ENCODE peak calls at places on chromosomes 11 and 22, in ten cellular contexts. One of them, this sample, is unnamed.

GRCh38 chr22:30127749-30128166 is 47.5 kb downstream of the HORMAD2 start:
- DNase-seq in activated CD4-positive, alpha-beta T cell treated with anti-CD3 and anti-CD28 coated beads for 48 hours: no peak
- DNase-seq in activated T-cell treated with anti-CD3 and anti-CD28 coated beads, Interleukin-2, amount 50 U/mL, for 24 hours: no peak
- DNase-seq in substantia nigra: no peak
- DNase-seq in AG04450: peak; percentile 29
- DNase-seq in osteoblast: peak; percentile 74
- DNase-seq in PC-3: no peak
- DNase-seq in NCI-H524: no peak
- DNase-seq in iPS DF 19.7: no peak
- DNase-seq in neuronal stem cell: no peak
- DNase-seq in this sample: no peak

GRCh38 chr22:22835242-22835641 is 52.4 kb upstream of the IGLL5 start:
- DNase-seq in iPS DF 19.7: no peak
- DNase-seq in activated CD4-positive, alpha-beta T cell treated with anti-CD3 and anti-CD28 coated beads for 48 hours: no peak
- DNase-seq in activated T-cell treated with anti-CD3 and anti-CD28 coated beads, Interleukin-2, amount 50 U/mL, for 24 hours: no peak
- DNase-seq in PC-3: no peak
- DNase-seq in substantia nigra: no peak
- DNase-seq in neuronal stem cell: no peak
- DNase-seq in osteoblast: no peak
- DNase-seq in NCI-H524: no peak
- DNase-seq in AG04450: no peak
- DNase-seq in this sample: no peak

GRCh38 chr11:27485930-27486773 is 13.6 kb upstream of the LGR4 start:
- DNase-seq in PC-3: peak; percentile 85
- DNase-seq in AG04450: no peak
- DNase-seq in activated T-cell treated with anti-CD3 and anti-CD28 coated beads, Interleukin-2, amount 50 U/mL, for 24 hours: no peak
- DNase-seq in iPS DF 19.7: no peak
- DNase-seq in osteoblast: peak; percentile 61
- DNase-seq in substantia nigra: no peak
- DNase-seq in activated CD4-positive, alpha-beta T cell treated with anti-CD3 and anti-CD28 coated beads for 48 hours: peak; percentile 25
- DNase-seq in neuronal stem cell: peak; percentile 56
- DNase-seq in NCI-H524: peak; percentile 9
- DNase-seq in this sample: no peak

GRCh38 chr22:42913874-42914510 is 56.9 kb upstream of the ARFGAP3 start:
- DNase-seq in osteoblast: no peak
- DNase-seq in activated CD4-positive, alpha-beta T cell treated with anti-CD3 and anti-CD28 coated beads for 48 hours: no peak
- DNase-seq in PC-3: no peak
- DNase-seq in iPS DF 19.7: no peak
- DNase-seq in neuronal stem cell: no peak
- DNase-seq in AG04450: no peak
- DNase-seq in NCI-H524: no peak
- DNase-seq in activated T-cell treated with anti-CD3 and anti-CD28 coated beads, Interleukin-2, amount 50 U/mL, for 24 hours: no peak
- DNase-seq in substantia nigra: no peak
- DNase-seq in this sample: no peak

GRCh38 chr11:1912314-1912878 is 7.1 kb upstream of the TNNT3 start:
- DNase-seq in substantia nigra: no peak
- DNase-seq in NCI-H524: no peak
- DNase-seq in activated T-cell treated with anti-CD3 and anti-CD28 coated beads, Interleukin-2, amount 50 U/mL, for 24 hours: no peak
- DNase-seq in iPS DF 19.7: no peak
- DNase-seq in PC-3: no peak
- DNase-seq in osteoblast: peak; percentile 41
- DNase-seq in activated CD4-positive, alpha-beta T cell treated with anti-CD3 and anti-CD28 coated beads for 48 hours: no peak
- DNase-seq in AG04450: no peak
- DNase-seq in neuronal stem cell: no peak
- DNase-seq in this sample: no peak

GRCh38 chr22:48627203-48627602 is 1200.5 kb downstream of the BRD1 start:
- DNase-seq in AG04450: no peak
- DNase-seq in neuronal stem cell: no peak
- DNase-seq in osteoblast: no peak
- DNase-seq in activated T-cell treated with anti-CD3 and anti-CD28 coated beads, Interleukin-2, amount 50 U/mL, for 24 hours: no peak
- DNase-seq in PC-3: no peak
- DNase-seq in NCI-H524: no peak
- DNase-seq in activated CD4-positive, alpha-beta T cell treated with anti-CD3 and anti-CD28 coated beads for 48 hours: no peak
- DNase-seq in substantia nigra: no peak
- DNase-seq in iPS DF 19.7: no peak
- DNase-seq in this sample: no peak

GRCh38 chr11:10309163-10310093 is 4.6 kb downstream of the ADM start:
- DNase-seq in PC-3: peak; percentile 89
- DNase-seq in iPS DF 19.7: no peak
- DNase-seq in osteoblast: no peak
- DNase-seq in activated T-cell treated with anti-CD3 and anti-CD28 coated beads, Interleukin-2, amount 50 U/mL, for 24 hours: no peak
- DNase-seq in AG04450: no peak
- DNase-seq in activated CD4-positive, alpha-beta T cell treated with anti-CD3 and anti-CD28 coated beads for 48 hours: no peak
- DNase-seq in substantia nigra: no peak
- DNase-seq in neuronal stem cell: no peak
- DNase-seq in NCI-H524: no peak
- DNase-seq in this sample: no peak

GRCh38 chr11:32508780-32509179 is 73.4 kb upstream of the WT1 start:
- DNase-seq in NCI-H524: no peak
- DNase-seq in activated T-cell treated with anti-CD3 and anti-CD28 coated beads, Interleukin-2, amount 50 U/mL, for 24 hours: no peak
- DNase-seq in osteoblast: no peak
- DNase-seq in neuronal stem cell: no peak
- DNase-seq in iPS DF 19.7: no peak
- DNase-seq in PC-3: no peak
- DNase-seq in AG04450: no peak
- DNase-seq in substantia nigra: no peak
- DNase-seq in activated CD4-positive, alpha-beta T cell treated with anti-CD3 and anti-CD28 coated beads for 48 hours: no peak
- DNase-seq in this sample: no peak

GRCh38 chr11:45534132-45534531 is 131.3 kb downstream of the CHST1 start:
- DNase-seq in PC-3: no peak
- DNase-seq in osteoblast: no peak
- DNase-seq in NCI-H524: no peak
- DNase-seq in iPS DF 19.7: no peak
- DNase-seq in substantia nigra: no peak
- DNase-seq in AG04450: no peak
- DNase-seq in activated CD4-positive, alpha-beta T cell treated with anti-CD3 and anti-CD28 coated beads for 48 hours: no peak
- DNase-seq in neuronal stem cell: no peak
- DNase-seq in activated T-cell treated with anti-CD3 and anti-CD28 coated beads, Interleukin-2, amount 50 U/mL, for 24 hours: no peak
- DNase-seq in this sample: no peak

GRCh38 chr22:19783531-19784395 is 23.2 kb downstream of the TBX1 start:
- DNase-seq in activated CD4-positive, alpha-beta T cell treated with anti-CD3 and anti-CD28 coated beads for 48 hours: no peak
- DNase-seq in NCI-H524: no peak
- DNase-seq in activated T-cell treated with anti-CD3 and anti-CD28 coated beads, Interleukin-2, amount 50 U/mL, for 24 hours: no peak
- DNase-seq in iPS DF 19.7: no peak
- DNase-seq in neuronal stem cell: no peak
- DNase-seq in substantia nigra: no peak
- DNase-seq in AG04450: no peak
- DNase-seq in PC-3: no peak
- DNase-seq in osteoblast: peak; percentile 85
- DNase-seq in this sample: no peak

GRCh38 chr11:1073851-1074243 is 827 bp upstream of the MUC2 start:
- DNase-seq in iPS DF 19.7: no peak
- DNase-seq in PC-3: no peak
- DNase-seq in osteoblast: peak; percentile 90
- DNase-seq in AG04450: no peak
- DNase-seq in neuronal stem cell: no peak
- DNase-seq in activated T-cell treated with anti-CD3 and anti-CD28 coated beads, Interleukin-2, amount 50 U/mL, for 24 hours: peak; percentile 25
- DNase-seq in NCI-H524: no peak
- DNase-seq in activated CD4-positive, alpha-beta T cell treated with anti-CD3 and anti-CD28 coated beads for 48 hours: no peak
- DNase-seq in substantia nigra: no peak
- DNase-seq in this sample: no peak

GRCh38 chr11:72378704-72379383 is 55.5 kb downstream of the CLPB start:
- DNase-seq in NCI-H524: no peak
- DNase-seq in neuronal stem cell: no peak
- DNase-seq in activated T-cell treated with anti-CD3 and anti-CD28 coated beads, Interleukin-2, amount 50 U/mL, for 24 hours: no peak
- DNase-seq in PC-3: no peak
- DNase-seq in substantia nigra: no peak
- DNase-seq in activated CD4-positive, alpha-beta T cell treated with anti-CD3 and anti-CD28 coated beads for 48 hours: no peak
- DNase-seq in osteoblast: peak; percentile 78
- DNase-seq in iPS DF 19.7: no peak
- DNase-seq in AG04450: no peak
- DNase-seq in this sample: no peak

GRCh38 chr11:122852071-122852831 is 14.0 kb downstream of the CRTAM start:
- DNase-seq in NCI-H524: no peak
- DNase-seq in substantia nigra: no peak
- DNase-seq in osteoblast: peak; percentile 34
- DNase-seq in neuronal stem cell: no peak
- DNase-seq in activated T-cell treated with anti-CD3 and anti-CD28 coated beads, Interleukin-2, amount 50 U/mL, for 24 hours: no peak
- DNase-seq in iPS DF 19.7: no peak
- DNase-seq in PC-3: peak; percentile 43
- DNase-seq in AG04450: no peak
- DNase-seq in activated CD4-positive, alpha-beta T cell treated with anti-CD3 and anti-CD28 coated beads for 48 hours: peak; percentile 46
- DNase-seq in this sample: no peak

GRCh38 chr11:10592331-10592730 is 23.9 kb upstream of the LYVE1 start:
- DNase-seq in substantia nigra: no peak
- DNase-seq in activated T-cell treated with anti-CD3 and anti-CD28 coated beads, Interleukin-2, amount 50 U/mL, for 24 hours: no peak
- DNase-seq in PC-3: peak; percentile 91
- DNase-seq in activated CD4-positive, alpha-beta T cell treated with anti-CD3 and anti-CD28 coated beads for 48 hours: no peak
- DNase-seq in iPS DF 19.7: no peak
- DNase-seq in osteoblast: peak; percentile 92
- DNase-seq in neuronal stem cell: no peak
- DNase-seq in NCI-H524: no peak
- DNase-seq in AG04450: peak; percentile 84
- DNase-seq in this sample: no peak

GRCh38 chr11:128506999-128507591 is 80.3 kb downstream of the ETS1 start:
- DNase-seq in activated T-cell treated with anti-CD3 and anti-CD28 coated beads, Interleukin-2, amount 50 U/mL, for 24 hours: peak; percentile 73
- DNase-seq in NCI-H524: peak; percentile 64
- DNase-seq in substantia nigra: no peak
- DNase-seq in osteoblast: peak; percentile 91
- DNase-seq in iPS DF 19.7: no peak
- DNase-seq in neuronal stem cell: no peak
- DNase-seq in activated CD4-positive, alpha-beta T cell treated with anti-CD3 and anti-CD28 coated beads for 48 hours: peak; percentile 72
- DNase-seq in PC-3: peak; percentile 96
- DNase-seq in AG04450: peak; percentile 92
- DNase-seq in this sample: peak; percentile 24

GRCh38 chr22:50542416-50542927 is 3.2 kb upstream of the KLHDC7B start:
- DNase-seq in neuronal stem cell: no peak
- DNase-seq in iPS DF 19.7: no peak
- DNase-seq in substantia nigra: no peak
- DNase-seq in activated T-cell treated with anti-CD3 and anti-CD28 coated beads, Interleukin-2, amount 50 U/mL, for 24 hours: no peak
- DNase-seq in activated CD4-positive, alpha-beta T cell treated with anti-CD3 and anti-CD28 coated beads for 48 hours: peak; percentile 76
- DNase-seq in NCI-H524: no peak
- DNase-seq in osteoblast: peak; percentile 88
- DNase-seq in AG04450: no peak
- DNase-seq in PC-3: no peak
- DNase-seq in this sample: no peak

GRCh38 chr11:106424111-106424510 is 346.6 kb downstream of the AASDHPPT start:
- DNase-seq in NCI-H524: no peak
- DNase-seq in AG04450: peak; percentile 50
- DNase-seq in osteoblast: no peak
- DNase-seq in neuronal stem cell: no peak
- DNase-seq in activated T-cell treated with anti-CD3 and anti-CD28 coated beads, Interleukin-2, amount 50 U/mL, for 24 hours: no peak
- DNase-seq in substantia nigra: no peak
- DNase-seq in activated CD4-positive, alpha-beta T cell treated with anti-CD3 and anti-CD28 coated beads for 48 hours: no peak
- DNase-seq in PC-3: peak; percentile 98
- DNase-seq in iPS DF 19.7: no peak
- DNase-seq in this sample: no peak

GRCh38 chr22:45172872-45173585 is 9.3 kb downstream of the NUP50 start:
- DNase-seq in substantia nigra: no peak
- DNase-seq in NCI-H524: no peak
- DNase-seq in osteoblast: no peak
- DNase-seq in PC-3: no peak
- DNase-seq in neuronal stem cell: no peak
- DNase-seq in iPS DF 19.7: no peak
- DNase-seq in activated T-cell treated with anti-CD3 and anti-CD28 coated beads, Interleukin-2, amount 50 U/mL, for 24 hours: no peak
- DNase-seq in AG04450: no peak
- DNase-seq in activated CD4-positive, alpha-beta T cell treated with anti-CD3 and anti-CD28 coated beads for 48 hours: no peak
- DNase-seq in this sample: no peak

GRCh38 chr11:10388574-10388973 is 66.5 kb upstream of the AMPD3 start:
- DNase-seq in neuronal stem cell: no peak
- DNase-seq in activated T-cell treated with anti-CD3 and anti-CD28 coated beads, Interleukin-2, amount 50 U/mL, for 24 hours: no peak
- DNase-seq in AG04450: no peak
- DNase-seq in osteoblast: no peak
- DNase-seq in substantia nigra: no peak
- DNase-seq in NCI-H524: no peak
- DNase-seq in PC-3: no peak
- DNase-seq in iPS DF 19.7: no peak
- DNase-seq in activated CD4-positive, alpha-beta T cell treated with anti-CD3 and anti-CD28 coated beads for 48 hours: no peak
- DNase-seq in this sample: no peak

GRCh38 chr22:49123621-49124192 is 704.0 kb downstream of the BRD1 start:
- DNase-seq in NCI-H524: no peak
- DNase-seq in activated CD4-positive, alpha-beta T cell treated with anti-CD3 and anti-CD28 coated beads for 48 hours: no peak
- DNase-seq in activated T-cell treated with anti-CD3 and anti-CD28 coated beads, Interleukin-2, amount 50 U/mL, for 24 hours: no peak
- DNase-seq in AG04450: no peak
- DNase-seq in osteoblast: no peak
- DNase-seq in neuronal stem cell: no peak
- DNase-seq in PC-3: no peak
- DNase-seq in substantia nigra: no peak
- DNase-seq in iPS DF 19.7: no peak
- DNase-seq in this sample: no peak

GRCh38 chr22:17590586-17590985 is 27.3 kb downstream of the SLC25A18 start:
- DNase-seq in iPS DF 19.7: no peak
- DNase-seq in PC-3: no peak
- DNase-seq in neuronal stem cell: no peak
- DNase-seq in AG04450: no peak
- DNase-seq in activated T-cell treated with anti-CD3 and anti-CD28 coated beads, Interleukin-2, amount 50 U/mL, for 24 hours: no peak
- DNase-seq in activated CD4-positive, alpha-beta T cell treated with anti-CD3 and anti-CD28 coated beads for 48 hours: no peak
- DNase-seq in substantia nigra: no peak
- DNase-seq in NCI-H524: no peak
- DNase-seq in osteoblast: no peak
- DNase-seq in this sample: no peak

GRCh38 chr11:103887001-103887680 is 149.3 kb upstream of the DDI1 start:
- DNase-seq in AG04450: no peak
- DNase-seq in osteoblast: no peak
- DNase-seq in iPS DF 19.7: no peak
- DNase-seq in NCI-H524: no peak
- DNase-seq in PC-3: no peak
- DNase-seq in substantia nigra: peak; percentile 6
- DNase-seq in neuronal stem cell: no peak
- DNase-seq in activated T-cell treated with anti-CD3 and anti-CD28 coated beads, Interleukin-2, amount 50 U/mL, for 24 hours: no peak
- DNase-seq in activated CD4-positive, alpha-beta T cell treated with anti-CD3 and anti-CD28 coated beads for 48 hours: no peak
- DNase-seq in this sample: no peak

GRCh38 chr11:111429066-111429506 is 50.0 kb upstream of the POU2AF1 start:
- DNase-seq in activated T-cell treated with anti-CD3 and anti-CD28 coated beads, Interleukin-2, amount 50 U/mL, for 24 hours: peak; percentile 65
- DNase-seq in substantia nigra: no peak
- DNase-seq in NCI-H524: no peak
- DNase-seq in PC-3: peak; percentile 66
- DNase-seq in activated CD4-positive, alpha-beta T cell treated with anti-CD3 and anti-CD28 coated beads for 48 hours: peak; percentile 85
- DNase-seq in osteoblast: peak; percentile 76
- DNase-seq in iPS DF 19.7: no peak
- DNase-seq in AG04450: no peak
- DNase-seq in neuronal stem cell: peak; percentile 15
- DNase-seq in this sample: no peak

GRCh38 chr11:63817758-63818498 is 4.7 kb downstream of the SPINDOC start:
- DNase-seq in NCI-H524: no peak
- DNase-seq in AG04450: no peak
- DNase-seq in substantia nigra: no peak
- DNase-seq in activated CD4-positive, alpha-beta T cell treated with anti-CD3 and anti-CD28 coated beads for 48 hours: no peak
- DNase-seq in iPS DF 19.7: no peak
- DNase-seq in PC-3: no peak
- DNase-seq in activated T-cell treated with anti-CD3 and anti-CD28 coated beads, Interleukin-2, amount 50 U/mL, for 24 hours: no peak
- DNase-seq in neuronal stem cell: no peak
- DNase-seq in osteoblast: no peak
- DNase-seq in this sample: no peak

GRCh38 chr11:75815345-75815983 is 454 bp downstream of the UVRAG start:
- DNase-seq in substantia nigra: no peak
- DNase-seq in activated CD4-positive, alpha-beta T cell treated with anti-CD3 and anti-CD28 coated beads for 48 hours: peak; percentile 44
- DNase-seq in AG04450: no peak
- DNase-seq in activated T-cell treated with anti-CD3 and anti-CD28 coated beads, Interleukin-2, amount 50 U/mL, for 24 hours: no peak
- DNase-seq in iPS DF 19.7: no peak
- DNase-seq in neuronal stem cell: no peak
- DNase-seq in NCI-H524: peak; percentile 21
- DNase-seq in PC-3: peak; percentile 33
- DNase-seq in osteoblast: peak; percentile 86
- DNase-seq in this sample: no peak

GRCh38 chr11:1112351-1113191 is 37.9 kb downstream of the MUC2 start:
- DNase-seq in iPS DF 19.7: no peak
- DNase-seq in NCI-H524: no peak
- DNase-seq in activated T-cell treated with anti-CD3 and anti-CD28 coated beads, Interleukin-2, amount 50 U/mL, for 24 hours: no peak
- DNase-seq in activated CD4-positive, alpha-beta T cell treated with anti-CD3 and anti-CD28 coated beads for 48 hours: no peak
- DNase-seq in PC-3: no peak
- DNase-seq in neuronal stem cell: no peak
- DNase-seq in substantia nigra: no peak
- DNase-seq in AG04450: no peak
- DNase-seq in osteoblast: peak; percentile 73
- DNase-seq in this sample: no peak

GRCh38 chr11:1125803-1126202 is 31.9 kb upstream of the MUC5AC start:
- DNase-seq in activated T-cell treated with anti-CD3 and anti-CD28 coated beads, Interleukin-2, amount 50 U/mL, for 24 hours: peak; percentile 24
- DNase-seq in neuronal stem cell: no peak
- DNase-seq in NCI-H524: no peak
- DNase-seq in AG04450: no peak
- DNase-seq in osteoblast: peak; percentile 22
- DNase-seq in substantia nigra: no peak
- DNase-seq in iPS DF 19.7: no peak
- DNase-seq in PC-3: no peak
- DNase-seq in activated CD4-positive, alpha-beta T cell treated with anti-CD3 and anti-CD28 coated beads for 48 hours: peak; percentile 5
- DNase-seq in this sample: no peak

GRCh38 chr11:121068787-121069186 is 32.3 kb upstream of the TECTA start:
- DNase-seq in activated T-cell treated with anti-CD3 and anti-CD28 coated beads, Interleukin-2, amount 50 U/mL, for 24 hours: no peak
- DNase-seq in PC-3: no peak
- DNase-seq in AG04450: no peak
- DNase-seq in NCI-H524: no peak
- DNase-seq in osteoblast: no peak
- DNase-seq in substantia nigra: no peak
- DNase-seq in activated CD4-positive, alpha-beta T cell treated with anti-CD3 and anti-CD28 coated beads for 48 hours: no peak
- DNase-seq in iPS DF 19.7: no peak
- DNase-seq in neuronal stem cell: no peak
- DNase-seq in this sample: no peak

This sample was measured in DMS 273 treated with DMSO at 0.1 percent for 48 hours.